ENCODE peak calls at places on chromosomes 4 and X, in seven cellular contexts. V is T-helper 2 cell, E is ACHN, C is HCT116, U is activated gamma-delta T cell treated with Interleukin-2 at 50 U/mL for 16 hours, I is breast epithelium, D is Caco-2. B is an unnamed sample.

GRCh38 chr4:15427715-15428114 is at the start of gene C1QTNF7:
- DNase-seq in V (no peak), E (no peak), C (no peak), U (no peak), I (no peak), D (no peak), B (no peak)

GRCh38 chr4:24793219-24794005 is 2.0 kb upstream of the SOD3 start:
- DNase-seq in V (no peak), E (peak), C (peak), U (no peak), I (no peak), D (no peak), B (no peak)

GRCh38 chrX:151019837-151020236 is 36.7 kb downstream of the HMGB3 start:
- DNase-seq in V (no peak), E (no peak), C (no peak), U (no peak), I (no peak), D (no peak), B (peak)

GRCh38 chrX:30637874-30638793 is 15.1 kb upstream of the GK start:
- DNase-seq in V (no peak), E (no peak), C (no peak), U (no peak), I (no peak), D (no peak), B (no peak)

GRCh38 chr4:188002751-188003150 is 7.2 kb downstream of the ZFP42 start:
- DNase-seq in V (no peak), E (no peak), C (no peak), U (no peak), I (no peak), D (no peak), B (peak)

GRCh38 chr4:17468638-17469221 is 43.2 kb downstream of the QDPR start:
- DNase-seq in V (no peak), E (no peak), C (peak), U (no peak), I (no peak), D (no peak), B (no peak)

GRCh38 chrX:69161786-69162349 is 3.4 kb downstream of the PJA1 start:
- DNase-seq in V (no peak), E (no peak), C (no peak), U (no peak), I (no peak), D (no peak), B (no peak)

GRCh38 chr4:94636004-94636403 is 121.8 kb upstream of the BMPR1B start:
- DNase-seq in V (no peak), E (no peak), C (no peak), U (no peak), I (no peak), D (no peak), B (no peak)

GRCh38 chrX:9682456-9682855 is 83.2 kb downstream of the GPR143 start:
- DNase-seq in V (no peak), E (no peak), C (no peak), U (no peak), I (no peak), D (no peak), B (no peak)

GRCh38 chr4:146318894-146319293 is 104.6 kb downstream of the REELD1 start:
- DNase-seq in V (no peak), E (no peak), C (no peak), U (no peak), I (no peak), D (no peak), B (no peak)

GRCh38 chr4:186676531-186677158 is 47.0 kb downstream of the FAT1 start:
- DNase-seq in V (no peak), E (peak), C (no peak), U (no peak), I (no peak), D (no peak), B (peak)

GRCh38 chr4:103753868-103754653 is 34.3 kb upstream of the TACR3 start:
- DNase-seq in V (no peak), E (no peak), C (peak), U (no peak), I (no peak), D (no peak), B (no peak)

B was measured in keratinocyte.